ENCODE peak calls at places on chromosomes 4 and X, in seven cellular contexts. N, A, D, S, P, I and J are unnamed samples. For H3K4me1, the result is how much of the 10 kb centered on the place peaks cover.

GRCh38 chrX:115093206-115093605 is 75.8 kb upstream of the IL13RA2 start:
- DNase-seq in N (peak), A (no peak), D (no peak), S (no peak), P (no peak), I (no peak), J (no peak)

GRCh38 chrX:51614353-51614752 is 4.4 kb downstream of the CENPVL3 start:
- DNase-seq in N (peak), A (peak), D (no peak), S (no peak), P (peak), I (peak), J (peak)

GRCh38 chr4:7358100-7358735 is 76.5 kb downstream of the PSAPL1 start:
- DNase-seq in N (peak), A (peak), D (no peak), S (no peak), P (peak), I (no peak), J (peak)

GRCh38 chr4:2256781-2257191 is 5.1 kb downstream of the MXD4 start:
- DNase-seq in N (no peak), A (no peak), D (no peak), S (no peak), P (no peak), I (no peak), J (no peak)

GRCh38 chrX:20060961-20061868 is 55.5 kb downstream of the MAP7D2 start:
- DNase-seq in N (no peak), A (no peak), D (no peak), S (no peak), P (no peak), I (no peak), J (no peak)

GRCh38 chr4:133476064-133476463 is 327.0 kb downstream of the PCDH10 start:
- DNase-seq in N (no peak), A (no peak), D (no peak), S (no peak), P (no peak), I (no peak), J (no peak)

GRCh38 chrX:46929439-46930018 is 17.3 kb downstream of the JADE3 start:
- DNase-seq in N (peak), A (peak), D (no peak), S (no peak), P (no peak), I (no peak), J (no peak)

GRCh38 chr4:5478697-5479096 is 229.7 kb downstream of the EVC2 start:
- DNase-seq in N (no peak), A (no peak), D (no peak), S (no peak), P (no peak), I (no peak), J (no peak)

GRCh38 chr4:173237152-173237551 is 68.5 kb downstream of the GALNT7 start:
- DNase-seq in N (no peak), A (no peak), D (no peak), S (no peak), P (no peak), I (no peak), J (no peak)

GRCh38 chrX:39855748-39856129 is 242.0 kb downstream of the BCOR start:
- DNase-seq in N (peak), A (peak), D (no peak), S (no peak), P (peak), I (peak), J (no peak)

GRCh38 chr4:8392591-8393190 is 47.8 kb downstream of the ACOX3 start:
- DNase-seq in N (no peak), A (peak), D (no peak), S (no peak), P (peak), I (no peak), J (peak)
- H3K4me1 ChIP-seq in N (under half), A (under half), D (under half), S (under half), P (under half), I (under half), J (under half)

GRCh38 chrX:120287513-120288112 is 23.6 kb downstream of the TMEM255A start:
- DNase-seq in N (no peak), A (no peak), D (no peak), S (no peak), P (no peak), I (no peak), J (no peak)
- H3K4me2 ChIP-seq in N (no peak), A (no peak), D (no peak), S (no peak), P (no peak), I (no peak), J (no peak)

GRCh38 chr4:156685308-156685707 is 286.3 kb downstream of the PDGFC start:
- DNase-seq in N (peak), A (no peak), D (no peak), S (no peak), P (no peak), I (no peak), J (no peak)
- H2AK5ac ChIP-seq in N (no peak), A (no peak), D (no peak), S (no peak), P (no peak), I (no peak), J (no peak)

GRCh38 chrX:24999501-24999900 is 16.3 kb downstream of the ARX start:
- DNase-seq in N (no peak), A (no peak), D (no peak), S (no peak), P (no peak), I (no peak), J (no peak)
- H3K4me1 ChIP-seq in N (under half), A (under half), D (under half), S (under half), P (under half), I (under half), J (under half)

GRCh38 chr4:140097572-140097971 is 56.4 kb downstream of the MAML3 start:
- DNase-seq in N (no peak), A (no peak), D (no peak), S (no peak), P (no peak), I (no peak), J (peak)
- H3K4me2 ChIP-seq in N (no peak), A (no peak), D (no peak), S (no peak), P (no peak), I (no peak), J (no peak)